ENCODE peak calls at places on chromosomes 5 and 9, in six cellular contexts. H is fibroblast of mammary gland, F is NCI-H774, V is stromal cell of bone marrow, Z is A549, M is uterus. C is an unnamed sample.

GRCh38 chr5:159041754-159042153 is 58.0 kb downstream of the EBF1 start:
- DNase-seq in H (no peak), F (no peak), V (peak; percentile 62), Z (no peak), M (no peak), C (no peak)

GRCh38 chr9:132609829-132610228 is 27.4 kb downstream of the BARHL1 start:
- DNase-seq in H (peak; percentile 100), F (no peak), V (peak; percentile 80), Z (no peak), M (no peak), C (no peak)

GRCh38 chr5:172528440-172528839 is 74.1 kb upstream of the SH3PXD2B start:
- DNase-seq in H (peak; percentile 5), F (no peak), V (no peak), Z (peak; percentile 28), M (no peak), C (no peak)

GRCh38 chr5:1319436-1320343 is 24.8 kb upstream of the TERT start:
- DNase-seq in H (no peak), F (no peak), V (no peak), Z (no peak), M (no peak), C (no peak)

GRCh38 chr5:55418994-55419991 is 111.5 kb downstream of the MTREX start:
- DNase-seq in H (peak; percentile 78), F (no peak), V (no peak), Z (no peak), M (no peak), C (no peak)

GRCh38 chr9:135905380-135906282 is 1.7 kb downstream of the CAMSAP1 start:
- DNase-seq in H (peak; percentile 63), F (no peak), V (peak; percentile 34), Z (no peak), M (no peak), C (no peak)

GRCh38 chr5:28748446-28748845 is 1710.1 kb upstream of the CDH9 start:
- DNase-seq in H (no peak), F (no peak), V (no peak), Z (no peak), M (no peak), C (no peak)

GRCh38 chr5:110815916-110816605 is 77.3 kb downstream of the SLC25A46 start:
- DNase-seq in H (no peak), F (no peak), V (no peak), Z (no peak), M (no peak), C (no peak)

GRCh38 chr5:98425626-98426025 is 347.8 kb upstream of the RGMB start:
- DNase-seq in H (no peak), F (no peak), V (no peak), Z (no peak), M (no peak), C (no peak)

GRCh38 chr9:117413346-117414219 is 1.3 kb downstream of the ASTN2 start:
- DNase-seq in H (peak; percentile 1), F (peak; percentile 47), V (no peak), Z (no peak), M (no peak), C (peak; percentile 21)

GRCh38 chr5:1958211-1959010 is 75.7 kb upstream of the IRX4 start:
- DNase-seq in H (no peak), F (no peak), V (no peak), Z (no peak), M (no peak), C (no peak)

GRCh38 chr5:103801681-103802080 is 239.1 kb upstream of the NUDT12 start:
- DNase-seq in H (peak; percentile 4), F (no peak), V (peak; percentile 15), Z (no peak), M (no peak), C (no peak)